ENCODE peak calls at places on chromosomes 6 and 20, in nine cellular contexts. One of them, this sample, is unnamed.

GRCh38 chr6:131129657-131130545 is 5.4 kb upstream of the AKAP7 start:
- DNase-seq in BE2C: no peak
- DNase-seq in uterus: no peak
- DNase-seq in LNCaP clone FGC: no peak
- DNase-seq in astrocyte: no peak
- DNase-seq in fibroblast of pulmonary artery: no peak
- DNase-seq in lower leg skin: no peak
- DNase-seq in GM23338: no peak
- DNase-seq in GM13977: no peak
- DNase-seq in this sample: no peak

GRCh38 chr20:51327251-51327841 is 215.2 kb downstream of the NFATC2 start:
- DNase-seq in lower leg skin: no peak
- DNase-seq in LNCaP clone FGC: no peak
- DNase-seq in GM13977: no peak
- DNase-seq in uterus: no peak
- DNase-seq in GM23338: no peak
- DNase-seq in fibroblast of pulmonary artery: peak; percentile 69
- DNase-seq in BE2C: no peak
- DNase-seq in astrocyte: peak; percentile 93
- DNase-seq in this sample: no peak

GRCh38 chr6:30790734-30791383 is 46.5 kb upstream of the IER3 start:
- DNase-seq in fibroblast of pulmonary artery: no peak
- DNase-seq in BE2C: no peak
- DNase-seq in lower leg skin: no peak
- DNase-seq in uterus: no peak
- DNase-seq in astrocyte: no peak
- DNase-seq in LNCaP clone FGC: no peak
- DNase-seq in GM23338: peak; percentile 69
- DNase-seq in GM13977: no peak
- DNase-seq in this sample: no peak

GRCh38 chr20:58012731-58013510 is 215.5 kb downstream of the ANKRD60 start:
- DNase-seq in LNCaP clone FGC: no peak
- DNase-seq in BE2C: no peak
- DNase-seq in GM23338: no peak
- DNase-seq in GM13977: no peak
- DNase-seq in uterus: no peak
- DNase-seq in fibroblast of pulmonary artery: no peak
- DNase-seq in lower leg skin: peak; percentile 76
- DNase-seq in astrocyte: peak; percentile 28
- DNase-seq in this sample: no peak

GRCh38 chr6:113744886-113745285 is 112.3 kb upstream of the MARCKS start:
- DNase-seq in LNCaP clone FGC: no peak
- DNase-seq in lower leg skin: no peak
- DNase-seq in BE2C: no peak
- DNase-seq in astrocyte: no peak
- DNase-seq in GM13977: no peak
- DNase-seq in uterus: no peak
- DNase-seq in fibroblast of pulmonary artery: no peak
- DNase-seq in GM23338: no peak
- DNase-seq in this sample: no peak

GRCh38 chr6:167759206-167759605 is 67.5 kb upstream of the AFDN start:
- DNase-seq in BE2C: no peak
- DNase-seq in astrocyte: no peak
- DNase-seq in LNCaP clone FGC: no peak
- DNase-seq in uterus: no peak
- DNase-seq in GM13977: no peak
- DNase-seq in GM23338: no peak
- DNase-seq in fibroblast of pulmonary artery: no peak
- DNase-seq in lower leg skin: no peak
- DNase-seq in this sample: no peak

GRCh38 chr20:47993035-47993755 is 207.9 kb upstream of the SULF2 start:
- DNase-seq in lower leg skin: peak; percentile 60
- DNase-seq in LNCaP clone FGC: no peak
- DNase-seq in uterus: no peak
- DNase-seq in fibroblast of pulmonary artery: no peak
- DNase-seq in astrocyte: no peak
- DNase-seq in GM23338: no peak
- DNase-seq in GM13977: no peak
- DNase-seq in BE2C: no peak
- DNase-seq in this sample: no peak

GRCh38 chr6:109644131-109644530 is 46.9 kb downstream of the AK9 start:
- DNase-seq in GM13977: no peak
- DNase-seq in fibroblast of pulmonary artery: no peak
- DNase-seq in uterus: no peak
- DNase-seq in BE2C: no peak
- DNase-seq in LNCaP clone FGC: no peak
- DNase-seq in lower leg skin: no peak
- DNase-seq in GM23338: no peak
- DNase-seq in astrocyte: no peak
- DNase-seq in this sample: no peak

GRCh38 chr6:4906293-4906941 is 97.4 kb downstream of the RPP40 start:
- DNase-seq in lower leg skin: no peak
- DNase-seq in BE2C: no peak
- DNase-seq in GM13977: no peak
- DNase-seq in GM23338: no peak
- DNase-seq in astrocyte: no peak
- DNase-seq in LNCaP clone FGC: no peak
- DNase-seq in fibroblast of pulmonary artery: no peak
- DNase-seq in uterus: no peak
- DNase-seq in this sample: no peak

GRCh38 chr6:2376429-2377355 is 131.3 kb upstream of the GMDS start:
- DNase-seq in lower leg skin: no peak
- DNase-seq in astrocyte: peak; percentile 88
- DNase-seq in GM23338: no peak
- DNase-seq in uterus: no peak
- DNase-seq in fibroblast of pulmonary artery: no peak
- DNase-seq in BE2C: no peak
- DNase-seq in LNCaP clone FGC: no peak
- DNase-seq in GM13977: no peak
- DNase-seq in this sample: no peak

GRCh38 chr20:51259455-51259854 is 236.5 kb upstream of the KCNG1 start:
- DNase-seq in lower leg skin: no peak
- DNase-seq in GM23338: no peak
- DNase-seq in astrocyte: no peak
- DNase-seq in uterus: no peak
- DNase-seq in fibroblast of pulmonary artery: no peak
- DNase-seq in LNCaP clone FGC: no peak
- DNase-seq in GM13977: no peak
- DNase-seq in BE2C: no peak
- DNase-seq in this sample: no peak

GRCh38 chr6:165186041-165186440 is 123.4 kb downstream of the C6orf118 start:
- DNase-seq in GM13977: no peak
- DNase-seq in astrocyte: peak; percentile 25
- DNase-seq in LNCaP clone FGC: no peak
- DNase-seq in GM23338: no peak
- DNase-seq in uterus: no peak
- DNase-seq in BE2C: no peak
- DNase-seq in fibroblast of pulmonary artery: no peak
- DNase-seq in lower leg skin: no peak
- DNase-seq in this sample: no peak

GRCh38 chr6:10369896-10370295 is 45.0 kb downstream of the TFAP2A start:
- DNase-seq in BE2C: no peak
- DNase-seq in uterus: no peak
- DNase-seq in GM13977: no peak
- DNase-seq in astrocyte: peak; percentile 8
- DNase-seq in fibroblast of pulmonary artery: peak; percentile 6
- DNase-seq in lower leg skin: no peak
- DNase-seq in LNCaP clone FGC: no peak
- DNase-seq in GM23338: no peak
- DNase-seq in this sample: no peak

GRCh38 chr6:118097576-118097975 is 190.5 kb downstream of the SLC35F1 start:
- DNase-seq in LNCaP clone FGC: no peak
- DNase-seq in fibroblast of pulmonary artery: no peak
- DNase-seq in lower leg skin: no peak
- DNase-seq in uterus: no peak
- DNase-seq in BE2C: no peak
- DNase-seq in astrocyte: no peak
- DNase-seq in GM13977: no peak
- DNase-seq in GM23338: no peak
- DNase-seq in this sample: no peak

GRCh38 chr6:116596815-116597214 is 19.5 kb upstream of the RSPH4A start:
- DNase-seq in astrocyte: peak; percentile 12
- DNase-seq in lower leg skin: no peak
- DNase-seq in fibroblast of pulmonary artery: peak; percentile 53
- DNase-seq in uterus: no peak
- DNase-seq in GM13977: no peak
- DNase-seq in GM23338: peak; percentile 59
- DNase-seq in LNCaP clone FGC: no peak
- DNase-seq in BE2C: no peak
- DNase-seq in this sample: no peak

GRCh38 chr6:102907181-102907580 is 1513.7 kb downstream of the GRIK2 start:
- DNase-seq in BE2C: no peak
- DNase-seq in lower leg skin: no peak
- DNase-seq in astrocyte: no peak
- DNase-seq in GM13977: no peak
- DNase-seq in uterus: no peak
- DNase-seq in LNCaP clone FGC: no peak
- DNase-seq in fibroblast of pulmonary artery: no peak
- DNase-seq in GM23338: peak; percentile 65
- DNase-seq in this sample: no peak

GRCh38 chr6:3884007-3884745 is 35.0 kb downstream of the FAM50B start:
- DNase-seq in BE2C: no peak
- DNase-seq in lower leg skin: peak; percentile 82
- DNase-seq in fibroblast of pulmonary artery: peak; percentile 74
- DNase-seq in uterus: no peak
- DNase-seq in astrocyte: peak; percentile 62
- DNase-seq in LNCaP clone FGC: no peak
- DNase-seq in GM23338: no peak
- DNase-seq in GM13977: no peak
- DNase-seq in this sample: no peak

GRCh38 chr6:3882865-3883264 is 33.7 kb downstream of the FAM50B start:
- DNase-seq in GM23338: no peak
- DNase-seq in BE2C: no peak
- DNase-seq in lower leg skin: peak; percentile 82
- DNase-seq in fibroblast of pulmonary artery: peak; percentile 63
- DNase-seq in astrocyte: no peak
- DNase-seq in LNCaP clone FGC: no peak
- DNase-seq in uterus: peak; percentile 32
- DNase-seq in GM13977: no peak
- DNase-seq in this sample: no peak

GRCh38 chr6:3885262-3886036 is 36.3 kb downstream of the FAM50B start:
- DNase-seq in BE2C: no peak
- DNase-seq in GM23338: peak; percentile 44
- DNase-seq in fibroblast of pulmonary artery: no peak
- DNase-seq in uterus: no peak
- DNase-seq in lower leg skin: peak; percentile 59
- DNase-seq in astrocyte: no peak
- DNase-seq in LNCaP clone FGC: no peak
- DNase-seq in GM13977: no peak
- DNase-seq in this sample: no peak

GRCh38 chr6:3888153-3888957 is 39.2 kb downstream of the FAM50B start:
- DNase-seq in GM23338: no peak
- DNase-seq in lower leg skin: peak; percentile 92
- DNase-seq in BE2C: no peak
- DNase-seq in astrocyte: no peak
- DNase-seq in LNCaP clone FGC: no peak
- DNase-seq in fibroblast of pulmonary artery: no peak
- DNase-seq in GM13977: no peak
- DNase-seq in uterus: no peak
- DNase-seq in this sample: no peak

DNA sequence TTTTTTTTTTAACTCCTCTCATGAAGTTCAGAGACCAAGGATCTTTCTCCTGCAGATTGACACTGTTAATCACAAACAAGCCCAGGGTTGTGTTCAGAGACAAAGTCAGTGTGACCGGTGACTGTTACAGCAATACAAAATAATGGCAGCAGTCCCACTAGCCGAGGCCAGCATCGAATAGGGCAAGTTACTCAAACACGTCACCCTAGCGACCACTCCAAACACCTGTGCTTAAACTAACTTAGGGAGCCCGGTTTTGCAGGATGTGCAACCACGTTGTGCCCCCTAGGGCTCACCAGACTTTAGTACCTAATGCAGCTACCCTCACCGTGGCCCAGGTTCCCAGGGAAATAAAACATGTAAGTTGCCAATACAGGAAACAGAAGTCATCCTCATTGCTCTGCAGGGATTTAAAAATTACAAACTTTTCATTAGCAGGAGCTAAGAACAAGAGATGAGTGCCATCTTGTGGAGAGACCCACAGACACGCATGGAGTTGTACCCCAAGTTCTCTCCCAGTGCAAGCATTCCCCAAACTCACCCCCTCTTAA is 38.1 kb downstream of the FAM50B start:
- DNase-seq in GM13977: peak; percentile 15
- DNase-seq in astrocyte: no peak
- DNase-seq in uterus: no peak
- DNase-seq in lower leg skin: peak; percentile 85
- DNase-seq in fibroblast of pulmonary artery: peak; percentile 68
- DNase-seq in LNCaP clone FGC: no peak
- DNase-seq in BE2C: no peak
- DNase-seq in GM23338: peak; percentile 37
- DNase-seq in this sample: no peak
- TF ChIP-seq CTCF in GM13977: peak; percentile 30
- TF ChIP-seq CTCF in astrocyte: peak; percentile 45
- TF ChIP-seq CTCF in uterus: peak; percentile 38
- TF ChIP-seq CTCF in lower leg skin: no peak
- TF ChIP-seq CTCF in fibroblast of pulmonary artery: peak; percentile 62
- TF ChIP-seq CTCF in LNCaP clone FGC: peak; percentile 17
- TF ChIP-seq CTCF in BE2C: peak; percentile 9
- TF ChIP-seq CTCF in GM23338: peak; percentile 53
- TF ChIP-seq CTCF in this sample: no peak

GRCh38 chr20:11719153-11719552 is 198.5 kb upstream of the BTBD3 start:
- DNase-seq in uterus: no peak
- DNase-seq in GM13977: no peak
- DNase-seq in fibroblast of pulmonary artery: no peak
- DNase-seq in GM23338: peak; percentile 63
- DNase-seq in LNCaP clone FGC: no peak
- DNase-seq in BE2C: no peak
- DNase-seq in astrocyte: no peak
- DNase-seq in lower leg skin: no peak
- DNase-seq in this sample: no peak
- TF ChIP-seq CTCF in uterus: no peak
- TF ChIP-seq CTCF in GM13977: no peak
- TF ChIP-seq CTCF in fibroblast of pulmonary artery: no peak
- TF ChIP-seq CTCF in GM23338: no peak
- TF ChIP-seq CTCF in LNCaP clone FGC: no peak
- TF ChIP-seq CTCF in BE2C: no peak
- TF ChIP-seq CTCF in astrocyte: no peak
- TF ChIP-seq CTCF in lower leg skin: no peak
- TF ChIP-seq CTCF in this sample: no peak

DNA sequence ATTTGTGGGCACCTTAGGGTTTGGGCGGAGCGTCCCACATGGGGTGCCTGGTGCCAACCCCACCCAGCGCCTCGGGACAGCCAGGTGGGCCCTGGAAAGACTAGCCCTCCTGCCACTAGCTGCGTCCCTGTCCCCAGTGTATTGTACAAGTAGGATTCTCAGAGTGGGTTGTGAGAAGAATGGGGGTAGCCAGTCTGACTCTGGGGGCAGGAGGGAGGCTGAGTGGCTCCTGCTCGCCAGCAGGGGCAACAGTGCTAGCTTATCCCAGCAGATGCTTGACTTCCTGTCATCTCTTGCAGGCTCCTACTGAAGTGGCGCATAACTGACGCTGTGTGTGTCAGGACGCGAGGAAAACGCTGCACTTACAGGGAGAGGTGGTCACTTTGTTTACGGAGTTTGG is 9.3 kb downstream of the PSMA7 start:
- DNase-seq in uterus: no peak
- DNase-seq in astrocyte: no peak
- DNase-seq in GM23338: peak; percentile 55
- DNase-seq in lower leg skin: no peak
- DNase-seq in GM13977: no peak
- DNase-seq in BE2C: no peak
- DNase-seq in LNCaP clone FGC: no peak
- DNase-seq in fibroblast of pulmonary artery: no peak
- DNase-seq in this sample: no peak
- TF ChIP-seq CTCF in uterus: no peak
- TF ChIP-seq CTCF in astrocyte: no peak
- TF ChIP-seq CTCF in GM23338: peak; percentile 20
- TF ChIP-seq CTCF in lower leg skin: no peak
- TF ChIP-seq CTCF in GM13977: no peak
- TF ChIP-seq CTCF in BE2C: peak; percentile 20
- TF ChIP-seq CTCF in LNCaP clone FGC: no peak
- TF ChIP-seq CTCF in fibroblast of pulmonary artery: no peak
- TF ChIP-seq CTCF in this sample: no peak

GRCh38 chr20:63536997-63537524 is at the start of gene PTK6:
- DNase-seq in BE2C: peak; percentile 12
- DNase-seq in uterus: no peak
- DNase-seq in LNCaP clone FGC: no peak
- DNase-seq in GM23338: no peak
- DNase-seq in lower leg skin: peak; percentile 94
- DNase-seq in GM13977: no peak
- DNase-seq in astrocyte: no peak
- DNase-seq in fibroblast of pulmonary artery: no peak
- DNase-seq in this sample: peak; percentile 14
- TF ChIP-seq CTCF in BE2C: no peak
- TF ChIP-seq CTCF in uterus: no peak
- TF ChIP-seq CTCF in LNCaP clone FGC: no peak
- TF ChIP-seq CTCF in GM23338: no peak
- TF ChIP-seq CTCF in lower leg skin: no peak
- TF ChIP-seq CTCF in GM13977: no peak
- TF ChIP-seq CTCF in astrocyte: no peak
- TF ChIP-seq CTCF in fibroblast of pulmonary artery: no peak
- TF ChIP-seq CTCF in this sample: no peak